ENCODE peak calls at places on chromosomes 7 and 10, in ten cellular contexts. L is spleen, P is testis, K is uterus, O is IMR-90, E is HCT116, X is adrenal gland, S is upper lobe of left lung, F is suprapubic skin, I is vagina. C is an unnamed sample. For H3K4me1, the result is how much of the 10 kb centered on the place peaks cover.

GRCh38 chr10:35426657-35427056 is 90.3 kb downstream of the CCNY start:
- DNase-seq in F (no peak), O (no peak), K (no peak), S (no peak), L (no peak), I (no peak), P (no peak), E (no peak), X (no peak), C (no peak)

GRCh38 chr7:94769726-94770125 is 113.8 kb upstream of the SGCE start:
- DNase-seq in I (no peak), O (no peak), E (no peak), K (no peak), S (no peak), L (no peak), P (no peak), F (no peak), X (no peak), C (no peak)

GRCh38 chr7:116097365-116098009 is 66.9 kb upstream of the TFEC start:
- DNase-seq in S (no peak), F (no peak), I (no peak), K (no peak), L (no peak), O (peak), P (no peak), X (no peak), E (peak), C (no peak)

GRCh38 chr7:104982308-104982755 is 31.7 kb upstream of the KMT2E start:
- DNase-seq in E (no peak), P (no peak), O (no peak), K (no peak), I (no peak), F (no peak), L (no peak), X (no peak), S (no peak), C (no peak)

GRCh38 chr7:15832996-15833395 is 146.5 kb upstream of the MEOX2 start:
- DNase-seq in S (no peak), F (no peak), X (peak), K (no peak), P (peak), I (no peak), O (no peak), L (no peak), E (no peak), C (peak)

GRCh38 chr7:140484951-140485350 is 5.6 kb upstream of the MKRN1 start:
- DNase-seq in K (no peak), E (no peak), X (no peak), L (no peak), F (no peak), S (no peak), P (no peak), O (no peak), I (no peak), C (no peak)

GRCh38 chr7:98234429-98235147 is 17.4 kb downstream of the TECPR1 start:
- DNase-seq in E (no peak), X (no peak), I (no peak), P (no peak), S (no peak), K (no peak), L (no peak), F (no peak), O (peak), C (no peak)

GRCh38 chr7:46930336-46930735 is 651.6 kb downstream of the TNS3 start:
- DNase-seq in S (no peak), K (peak), F (no peak), X (peak), E (no peak), P (no peak), I (no peak), L (no peak), O (peak), C (no peak)

GRCh38 chr7:149199234-149199990 is 4.1 kb downstream of the ZNF282 start:
- DNase-seq in O (peak), F (no peak), X (no peak), I (no peak), K (no peak), S (no peak), E (no peak), P (no peak), L (peak), C (no peak)

GRCh38 chr10:127196227-127196954 is at the start of gene INSYN2A:
- DNase-seq in E (no peak), P (peak), O (peak), S (no peak), F (no peak), X (no peak), I (no peak), K (peak), L (no peak), C (peak)

GRCh38 chr7:130912910-130913720 is 179.1 kb upstream of the KLF14 start:
- DNase-seq in O (peak), S (peak), X (peak), E (peak), I (peak), F (peak), P (no peak), K (peak), L (peak), C (peak)

GRCh38 chr10:49163741-49164140 is 24.4 kb downstream of the TMEM273 start:
- DNase-seq in O (peak), F (no peak), L (no peak), X (no peak), S (no peak), P (no peak), E (no peak), I (no peak), K (no peak), C (no peak)

GRCh38 chr10:86182150-86182549 is 184.4 kb downstream of the GRID1 start:
- DNase-seq in K (no peak), E (no peak), O (no peak), P (no peak), X (no peak), L (no peak), I (no peak), S (peak), F (peak), C (no peak)

GRCh38 chr10:83897626-83898025 is 241.7 kb upstream of the GHITM start:
- DNase-seq in E (no peak), X (no peak), I (no peak), S (no peak), K (no peak), F (no peak), P (no peak), O (no peak), L (no peak), C (no peak)

GRCh38 chr10:5741276-5741675 is 56.6 kb downstream of the TASOR2 start:
- DNase-seq in O (no peak), K (no peak), F (no peak), S (no peak), P (no peak), I (no peak), L (no peak), X (no peak), E (no peak), C (no peak)

GRCh38 chr7:131109011-131109756 is 218.5 kb upstream of the MKLN1 start:
- DNase-seq in K (no peak), I (no peak), F (no peak), O (peak), L (no peak), E (no peak), P (no peak), S (no peak), X (no peak), C (no peak)

GRCh38 chr7:33707427-33707826 is 197.9 kb upstream of the BMPER start:
- DNase-seq in S (no peak), O (no peak), K (no peak), F (no peak), P (no peak), X (no peak), E (no peak), I (no peak), L (no peak), C (no peak)

GRCh38 chr7:141416691-141417268 is 134.4 kb upstream of the AGK start:
- DNase-seq in P (no peak), K (no peak), F (no peak), I (no peak), X (no peak), E (no peak), L (no peak), O (no peak), S (no peak), C (no peak)

GRCh38 chr10:130233426-130233825 is 97.2 kb downstream of the GLRX3 start:
- DNase-seq in P (no peak), I (peak), L (peak), E (no peak), F (no peak), X (no peak), S (peak), O (no peak), K (no peak), C (no peak)

GRCh38 chr10:20890009-20890408 is 7.1 kb downstream of the NEBL start:
- DNase-seq in I (no peak), K (no peak), L (no peak), X (no peak), O (no peak), P (no peak), S (no peak), F (no peak), E (no peak), C (no peak)

GRCh38 chr7:29342761-29343160 is 148.2 kb downstream of the CHN2 start:
- DNase-seq in P (no peak), X (no peak), L (no peak), K (no peak), F (no peak), O (no peak), S (no peak), I (no peak), E (no peak), C (no peak)

GRCh38 chr10:839550-840205 is 91.8 kb downstream of the LARP4B start:
- DNase-seq in S (no peak), O (no peak), I (no peak), K (no peak), P (no peak), X (no peak), F (no peak), E (no peak), L (no peak), C (no peak)

GRCh38 chr10:71882813-71883746 is 32.0 kb upstream of the PSAP start:
- DNase-seq in K (no peak), O (no peak), F (no peak), I (no peak), P (no peak), E (no peak), L (no peak), S (no peak), X (no peak), C (no peak)

GRCh38 chr10:7410306-7410799 is 481 bp downstream of the SFMBT2 start:
- DNase-seq in F (no peak), X (peak), O (peak), P (peak), E (no peak), L (peak), S (no peak), K (peak), I (peak), C (peak)

GRCh38 chr10:127117125-127117524 is 79.3 kb downstream of the INSYN2A start:
- DNase-seq in E (no peak), I (no peak), P (peak), F (no peak), O (peak), L (no peak), S (no peak), K (peak), X (peak), C (no peak)

GRCh38 chr7:91911121-91911520 is 29.5 kb upstream of the AKAP9 start:
- DNase-seq in F (no peak), L (no peak), X (no peak), E (no peak), S (no peak), I (no peak), K (no peak), O (no peak), P (no peak), C (no peak)

GRCh38 chr7:158329014-158329610 is 258.5 kb downstream of the PTPRN2 start:
- DNase-seq in I (peak), S (no peak), O (no peak), K (no peak), X (no peak), P (peak), F (no peak), L (peak), E (no peak), C (no peak)

GRCh38 chr10:117666131-117666530 is 123.6 kb downstream of the EMX2 start:
- DNase-seq in F (no peak), S (no peak), K (no peak), L (no peak), E (no peak), I (peak), P (no peak), X (no peak), O (no peak), C (no peak)

GRCh38 chr7:98840604-98841508 is 29.0 kb downstream of the TMEM130 start:
- DNase-seq in O (peak), P (no peak), K (no peak), X (no peak), I (no peak), S (no peak), F (no peak), E (no peak), L (no peak), C (no peak)

GRCh38 chr10:119489572-119490326 is 52.8 kb downstream of the RGS10 start:
- DNase-seq in I (no peak), K (peak), P (peak), X (peak), O (no peak), L (peak), S (peak), E (peak), F (no peak), C (no peak)

GRCh38 chr10:43692051-43692825 is 43.6 kb upstream of the ZNF32 start:
- DNase-seq in S (no peak), P (no peak), I (no peak), X (no peak), K (no peak), E (no peak), F (peak), L (peak), O (peak), C (no peak)

GRCh38 chr7:151408839-151409554 is 841 bp downstream of the WDR86 start:
- DNase-seq in F (no peak), E (no peak), I (no peak), K (no peak), X (no peak), O (no peak), S (no peak), L (peak), P (no peak), C (no peak)

GRCh38 chr7:129949292-129950133 is 3.2 kb downstream of the UBE2H start:
- DNase-seq in X (peak), P (peak), S (no peak), I (no peak), F (no peak), K (no peak), L (no peak), E (peak), O (peak), C (no peak)

DNA sequence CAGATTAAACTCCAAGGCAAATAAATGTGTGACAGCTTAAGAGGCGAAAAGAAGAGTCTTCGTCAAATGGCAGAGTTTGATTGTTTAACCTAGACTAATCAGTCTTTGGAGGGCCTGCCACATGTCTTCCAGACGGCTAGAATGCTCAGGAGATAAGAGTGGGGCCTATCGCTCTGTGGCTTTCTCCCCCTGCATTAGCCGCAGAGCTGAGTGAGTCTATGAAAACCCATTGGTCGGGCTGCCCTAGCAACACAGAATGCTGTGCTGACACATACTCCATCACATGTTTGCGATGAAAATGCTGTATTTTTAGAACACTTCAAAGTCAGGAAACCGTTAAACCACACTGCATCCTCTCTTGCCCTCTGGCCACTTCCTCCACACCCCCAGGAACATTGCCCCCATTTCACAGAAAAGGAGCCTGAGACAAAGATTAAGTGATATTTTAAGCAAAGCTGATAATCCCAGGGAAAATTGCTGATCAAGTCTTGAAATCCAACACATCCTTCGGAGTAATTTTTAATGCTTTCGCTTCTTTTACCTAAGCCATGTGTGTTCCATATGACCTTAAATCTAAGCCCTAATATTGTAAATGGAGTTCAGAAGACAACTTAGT is 161.0 kb downstream of the CELF2 start:
- DNase-seq in S (peak), E (no peak), K (no peak), X (no peak), O (peak), L (peak), P (peak), I (peak), F (no peak), C (peak)
- TF ChIP-seq POLR2A in S (peak), E (no peak), K (no peak), X (no peak), O (no peak), L (no peak), P (no peak), I (no peak), F (no peak), C (no peak)

GRCh38 chr7:7568553-7568952 is 1.9 kb downstream of the MIOS start:
- DNase-seq in L (no peak), S (no peak), E (no peak), P (no peak), K (no peak), O (no peak), F (no peak), I (no peak), X (no peak), C (no peak)

GRCh38 chr7:7566651-7567611 is at the start of gene MIOS:
- DNase-seq in P (peak), S (peak), E (peak), X (peak), I (no peak), O (peak), F (peak), K (peak), L (peak), C (peak)

GRCh38 chr7:7569113-7569527 is 2.4 kb downstream of the MIOS start:
- DNase-seq in E (no peak), P (no peak), I (no peak), S (no peak), K (no peak), L (no peak), X (no peak), O (no peak), F (no peak), C (no peak)

GRCh38 chr7:7569615-7570014 is 2.9 kb downstream of the MIOS start:
- DNase-seq in F (no peak), I (no peak), P (no peak), X (no peak), E (no peak), L (no peak), K (no peak), O (no peak), S (no peak), C (no peak)

GRCh38 chr7:7567898-7568531 is 1.3 kb downstream of the MIOS start:
- DNase-seq in K (no peak), L (no peak), S (no peak), O (no peak), X (no peak), E (no peak), F (no peak), I (no peak), P (no peak), C (no peak)
- H3K4me3 ChIP-seq in K (peak), L (peak), S (peak), O (peak), X (peak), E (peak), F (peak), I (peak), P (peak), C (peak)

DNA sequence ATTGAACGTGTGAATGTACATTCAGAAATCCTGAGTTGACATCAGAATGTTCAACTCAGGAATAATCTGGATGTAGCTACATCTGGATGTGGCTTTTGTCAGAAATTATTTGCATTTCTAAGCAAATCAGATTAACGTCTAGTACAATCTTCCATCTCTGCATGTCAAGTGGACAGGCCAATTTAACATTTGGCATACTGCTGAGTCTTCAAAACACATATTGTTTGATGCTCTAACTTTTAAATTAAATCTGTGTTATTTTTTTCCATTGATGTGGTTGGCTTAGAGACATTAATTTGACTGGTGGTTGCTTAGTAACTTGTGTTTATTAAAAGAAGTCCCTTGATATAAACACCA is 3.4 kb downstream of the STAMBPL1 start:
- DNase-seq in O (no peak), I (no peak), X (no peak), E (no peak), K (no peak), S (no peak), P (no peak), F (no peak), L (no peak), C (no peak)
- H3K4me1 ChIP-seq in O (under half), I (under half), X (under half), E (half or more), K (under half), S (under half), P (under half), F (under half), L (under half), C (under half)

GRCh38 chr7:82419200-82419599 is 24.4 kb downstream of the CACNA2D1 start:
- DNase-seq in P (peak), I (no peak), E (no peak), O (no peak), X (peak), F (no peak), K (no peak), L (no peak), S (no peak), C (peak)
- TF ChIP-seq POLR2A in P (no peak), I (no peak), E (no peak), O (no peak), X (no peak), F (no peak), K (no peak), L (no peak), S (no peak), C (no peak)

GRCh38 chr10:103661198-103661950 is 167.9 kb downstream of the NEURL1 start:
- DNase-seq in L (peak), E (no peak), F (peak), O (peak), S (peak), X (peak), P (peak), I (peak), K (peak), C (peak)

GRCh38 chr10:103660364-103661197 is 167.1 kb downstream of the NEURL1 start:
- DNase-seq in O (peak), K (no peak), F (no peak), S (no peak), P (peak), L (peak), E (no peak), X (peak), I (no peak), C (peak)

GRCh38 chr10:103661951-103662405 is 168.5 kb downstream of the NEURL1 start:
- DNase-seq in I (no peak), K (no peak), E (no peak), O (no peak), L (no peak), P (no peak), S (no peak), X (no peak), F (no peak), C (no peak)

GRCh38 chr10:103658049-103658577 is 164.6 kb downstream of the NEURL1 start:
- DNase-seq in S (no peak), E (no peak), O (no peak), I (no peak), K (no peak), L (no peak), X (no peak), P (peak), F (no peak), C (no peak)

DNA sequence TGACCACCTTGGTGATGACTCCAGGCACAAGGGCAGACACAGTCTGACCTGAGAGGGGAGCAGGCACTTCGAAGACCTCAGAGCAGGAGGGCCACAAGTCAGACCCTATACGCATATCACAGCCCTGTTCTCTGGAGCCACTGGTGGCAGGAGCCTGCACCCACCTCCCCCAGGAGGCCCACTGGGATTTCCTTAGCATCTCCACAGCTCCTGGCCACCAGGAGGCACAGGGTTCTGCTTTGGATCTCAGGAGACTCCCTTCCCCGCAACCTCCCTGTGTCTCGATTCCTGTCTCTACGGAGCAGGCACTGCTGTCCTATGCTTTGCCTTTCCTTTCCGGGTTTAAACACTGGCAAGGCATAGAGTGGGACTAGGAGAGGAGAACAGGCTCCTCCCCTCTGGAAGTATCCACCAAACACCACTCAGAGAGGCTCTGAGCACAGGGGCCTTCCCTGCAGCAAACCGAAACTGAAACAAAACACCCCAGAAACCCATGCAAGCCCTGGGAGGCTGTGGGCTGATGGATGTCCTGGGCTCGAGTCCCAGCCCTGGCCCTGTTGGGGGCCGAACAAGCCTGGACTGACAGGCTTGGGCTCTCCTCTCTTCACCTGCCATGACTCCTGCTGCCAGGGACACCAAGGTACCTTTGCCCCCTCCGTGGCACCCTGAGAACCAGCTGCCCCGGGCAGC is 166.3 kb downstream of the NEURL1 start:
- DNase-seq in L (peak), I (no peak), S (peak), X (peak), E (no peak), F (no peak), P (peak), K (peak), O (peak), C (peak)
- H3K4me3 ChIP-seq in L (peak), I (peak), S (peak), X (peak), E (no peak), F (peak), P (peak), K (peak), O (peak), C (peak)